ENCODE peak calls at places on chromosomes 1 and 21, in four cellular contexts. X is thoracic aorta, C is ascending aorta, T is breast epithelium. R is an unnamed sample.
A peak's percentile ranks its signal among the peaks of the same experiment; 100 is the strongest.

GRCh38 chr1:244090645-244091044 is 39.6 kb downstream of the ZBTB18 start:
- DNase-seq in X (no peak), C (no peak), T (no peak), R (no peak)

GRCh38 chr1:205286335-205286950 is 35.1 kb downstream of the NUAK2 start:
- DNase-seq in X (no peak), C (no peak), T (no peak), R (no peak)

GRCh38 chr1:248730507-248731335 is 24.8 kb downstream of the LYPD8 start:
- DNase-seq in X (no peak), C (no peak), T (no peak), R (no peak)

GRCh38 chr21:45768011-45768740 is 124.7 kb downstream of the PCBP3 start:
- DNase-seq in X (no peak), C (no peak), T (no peak), R (no peak)

GRCh38 chr1:208565761-208566440 is 321.7 kb upstream of the PLXNA2 start:
- DNase-seq in X (no peak), C (no peak), T (no peak), R (no peak)

GRCh38 chr1:175072131-175072941 is 4.7 kb downstream of the TNN start:
- DNase-seq in X (no peak), C (no peak), T (no peak), R (peak; percentile 59)

GRCh38 chr1:159370855-159371254 is 61.1 kb upstream of the OR10J4 start:
- DNase-seq in X (no peak), C (no peak), T (no peak), R (no peak)

GRCh38 chr1:176779655-176780328 is 316.8 kb downstream of the PAPPA2 start:
- DNase-seq in X (no peak), C (no peak), T (no peak), R (no peak)

GRCh38 chr1:44418022-44418673 is 13.1 kb downstream of the RNF220 start:
- DNase-seq in X (no peak), C (no peak), T (no peak), R (no peak)

GRCh38 chr1:203103201-203103600 is 17.4 kb upstream of the MYOG start:
- DNase-seq in X (no peak), C (no peak), T (no peak), R (no peak)

GRCh38 chr1:32390904-32391480 is 3.2 kb downstream of the BSDC1 start:
- DNase-seq in X (no peak), C (no peak), T (no peak), R (no peak)

GRCh38 chr21:30990514-30991304 is 47.6 kb downstream of the KRTAP19-8 start:
- DNase-seq in X (no peak), C (no peak), T (no peak), R (no peak)

GRCh38 chr1:89781494-89782126 is 39.2 kb upstream of the LRRC8D start:
- DNase-seq in X (no peak), C (no peak), T (no peak), R (no peak)

GRCh38 chr1:12003762-12004161 is 15.5 kb upstream of the MIIP start:
- DNase-seq in X (no peak), C (no peak), T (no peak), R (no peak)

GRCh38 chr1:76770979-76771378 is 96.3 kb upstream of the ST6GALNAC5 start:
- DNase-seq in X (no peak), C (no peak), T (no peak), R (no peak)

GRCh38 chr1:111561328-111561727 is 57.9 kb upstream of the ADORA3 start:
- DNase-seq in X (no peak), C (no peak), T (no peak), R (no peak)

GRCh38 chr1:208265525-208265924 is 21.3 kb upstream of the PLXNA2 start:
- DNase-seq in X (no peak), C (no peak), T (no peak), R (no peak)

GRCh38 chr21:29568020-29568419 is 269.3 kb downstream of the BACH1 start:
- DNase-seq in X (no peak), C (no peak), T (no peak), R (no peak)

GRCh38 chr1:30950053-30950452 is 41.5 kb upstream of the SDC3 start:
- DNase-seq in X (no peak), C (no peak), T (no peak), R (no peak)

GRCh38 chr1:59055908-59056719 is 240.8 kb upstream of the FGGY start:
- DNase-seq in X (no peak), C (no peak), T (peak; percentile 34), R (no peak)

GRCh38 chr1:211947396-211948295 is 87.7 kb downstream of the INTS7 start:
- DNase-seq in X (no peak), C (no peak), T (no peak), R (no peak)

GRCh38 chr1:171772312-171772711 is 9.1 kb upstream of the METTL13 start:
- DNase-seq in X (no peak), C (no peak), T (no peak), R (no peak)

GRCh38 chr1:154609398-154610380 is 1.7 kb upstream of the ADAR start:
- DNase-seq in X (no peak), C (no peak), T (no peak), R (no peak)

GRCh38 chr1:32372149-32372756 is 9.9 kb downstream of the TSSK3 start:
- DNase-seq in X (no peak), C (no peak), T (no peak), R (no peak)

GRCh38 chr1:187342495-187342894 is 513.7 kb downstream of the PLA2G4A start:
- DNase-seq in X (no peak), C (no peak), T (no peak), R (no peak)

GRCh38 chr1:203133969-203134725 is 6.6 kb downstream of the ADORA1 start:
- DNase-seq in X (no peak), C (no peak), T (no peak), R (no peak)

GRCh38 chr1:119475866-119476439 is 31.1 kb upstream of the HSD3B1 start:
- DNase-seq in X (no peak), C (no peak), T (peak; percentile 50), R (peak; percentile 14)

GRCh38 chr1:203124011-203124410 is 3.5 kb upstream of the ADORA1 start:
- DNase-seq in X (no peak), C (no peak), T (no peak), R (no peak)

GRCh38 chr1:214584805-214585766 is 17.9 kb upstream of the CENPF start:
- DNase-seq in X (no peak), C (no peak), T (no peak), R (no peak)

GRCh38 chr1:227270554-227270953 is 47.7 kb downstream of the CDC42BPA start:
- DNase-seq in X (no peak), C (no peak), T (no peak), R (no peak)

DNA sequence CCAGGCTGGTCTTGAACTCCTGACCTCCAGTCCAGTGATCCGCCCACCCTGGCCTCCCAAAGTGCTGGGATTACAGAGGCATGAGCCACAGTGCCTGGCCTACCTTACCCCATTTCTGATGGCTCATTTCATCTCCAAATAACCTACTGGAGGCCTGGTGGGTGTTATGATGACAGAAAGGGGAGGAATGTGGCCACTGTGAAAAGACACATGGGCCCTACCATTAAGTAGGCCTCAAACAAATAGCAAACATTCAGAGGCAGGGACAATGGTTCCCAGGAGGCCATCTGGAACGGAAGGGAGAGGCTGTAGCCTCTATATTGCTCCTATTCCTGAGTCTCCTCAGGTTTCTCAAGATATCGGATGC is 930 bp upstream of the FCRLA start:
- DNase-seq in X (no peak), C (no peak), T (no peak), R (no peak)
- H3K27ac ChIP-seq in X (peak overlapping the region; percentile 56), C (peak overlapping the region; percentile 81), T (no peak overlapping the region), R (no peak overlapping the region)

DNA sequence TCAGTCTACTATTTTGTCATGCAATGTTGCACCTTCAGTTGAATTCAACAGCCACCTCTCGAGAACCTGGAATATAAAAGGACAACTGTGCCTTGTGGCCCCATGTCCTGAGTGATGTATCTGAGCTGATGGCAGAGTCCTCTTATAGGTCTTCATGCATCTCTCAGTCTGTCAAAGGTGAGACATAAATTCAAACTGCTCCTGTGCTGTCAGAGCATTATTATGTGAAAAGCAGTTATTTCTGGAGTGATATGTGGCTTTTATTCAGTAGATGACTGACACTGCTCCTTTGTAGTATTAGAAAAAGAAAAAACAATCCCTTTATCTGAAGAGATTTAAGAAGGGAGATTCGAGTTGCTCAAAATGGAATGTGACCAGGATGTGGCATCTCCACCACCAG is 8.4 kb downstream of the S100A10 start:
- DNase-seq in X (no peak), C (no peak), T (no peak), R (no peak)
- H3K4me1 ChIP-seq in X (peaks cover 27% of the 10 kb centered on the region), C (peaks cover 40% of the 10 kb centered on the region), T (peaks cover 22% of the 10 kb centered on the region), R (peaks cover 92% of the 10 kb centered on the region)

DNA sequence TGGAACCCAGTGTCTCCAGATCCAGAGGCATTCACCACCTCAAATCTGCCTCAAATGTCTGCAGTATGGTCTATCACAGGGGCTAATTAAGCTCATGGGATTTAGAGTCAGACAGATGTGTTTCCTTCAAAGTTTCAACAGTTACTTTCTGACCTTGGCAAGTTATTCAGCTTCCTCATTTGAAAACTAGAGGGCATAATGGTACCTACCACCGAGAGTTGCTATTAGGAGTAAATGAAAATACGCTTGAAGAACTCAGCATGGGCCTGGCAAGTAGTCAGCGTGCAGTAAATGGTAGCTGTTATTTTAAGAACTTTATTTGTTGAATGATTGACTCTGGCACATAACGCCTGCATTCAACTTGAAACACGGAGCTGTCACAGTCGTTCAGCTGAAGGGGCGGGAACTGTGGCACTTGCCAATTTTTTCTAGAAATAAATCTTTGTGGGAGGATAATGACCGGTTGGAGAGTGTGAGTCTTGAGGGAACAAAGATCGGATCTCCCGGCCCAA is 1.2 kb upstream of the CAP1 start:
- DNase-seq in X (peak; percentile 17), C (no peak), T (no peak), R (peak; percentile 44)
- TF ChIP-seq CTCF in X (peak; percentile 35), C (peak; percentile 6), T (no peak), R (no peak)

GRCh38 chr1:40314721-40315238 is 2.3 kb downstream of the COL9A2 start:
- DNase-seq in X (no peak), C (peak; percentile 53), T (no peak), R (no peak)
- H3K27ac ChIP-seq in X (peak overlapping the region; percentile 80), C (peak overlapping the region; percentile 74), T (peak overlapping the region; percentile 54), R (peak overlapping the region; percentile 73)

GRCh38 chr1:109910123-109910962 is at the start of gene CSF1:
- DNase-seq in X (peak; percentile 55), C (peak; percentile 88), T (peak; percentile 71), R (peak; percentile 93)

GRCh38 chr1:109908857-109909256 is 1.8 kb upstream of the CSF1 start:
- DNase-seq in X (no peak), C (no peak), T (no peak), R (no peak)

GRCh38 chr1:109910963-109911798 is 532 bp downstream of the CSF1 start:
- DNase-seq in X (no peak), C (no peak), T (no peak), R (no peak)

GRCh38 chr1:109907190-109907774 is 3.4 kb upstream of the CSF1 start:
- DNase-seq in X (no peak), C (no peak), T (no peak), R (no peak)

GRCh38 chr1:109909531-109909930 is 1.1 kb upstream of the CSF1 start:
- DNase-seq in X (no peak), C (no peak), T (no peak), R (no peak)
- H3K4me1 ChIP-seq in X (peaks cover 19% of the 10 kb centered on the region), C (peaks cover 35% of the 10 kb centered on the region), T (peaks cover 4% of the 10 kb centered on the region), R (no peaks in the 10 kb centered on the region)

DNA sequence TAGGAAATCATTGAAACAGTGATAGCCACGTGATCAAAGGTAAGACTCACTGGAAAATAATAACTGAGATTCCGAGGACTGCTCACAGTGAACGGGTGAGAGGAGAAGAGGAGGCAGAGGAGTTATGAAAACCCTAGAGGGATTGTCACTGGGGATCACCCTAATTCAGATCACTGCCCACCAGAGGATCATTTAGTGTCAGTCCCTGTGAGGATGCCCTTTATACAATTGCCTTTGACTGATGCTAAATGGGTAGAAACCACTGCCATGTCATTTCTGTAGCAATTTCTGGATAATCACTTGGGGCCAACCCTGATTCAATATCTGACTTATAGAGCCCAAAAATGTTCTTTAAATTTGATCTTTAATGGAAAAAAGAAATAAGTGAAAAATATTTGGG is 14.1 kb upstream of the VAV3 start:
- DNase-seq in X (no peak), C (no peak), T (no peak), R (no peak)
- TF ChIP-seq CTCF in X (no peak), C (no peak), T (no peak), R (no peak)

R was measured in tibial nerve.